ENCODE peak calls at places on chromosome 11, in four cellular contexts. S is activated naive CD4-positive, alpha-beta T cell; T is A549; K is dorsolateral prefrontal cortex. H is an unnamed sample.

GRCh38 chr11:13215157-13215556 is 62.4 kb upstream of the BMAL1 start:
- DNase-seq in S (no peak), T (peak), K (no peak), H (peak)

GRCh38 chr11:1781593-1781975 is 17.9 kb upstream of the CTSD start:
- DNase-seq in S (no peak), T (no peak), K (no peak), H (no peak)

GRCh38 chr11:133526790-133527189 is 5.5 kb downstream of the OPCML start:
- DNase-seq in S (no peak), T (no peak), K (no peak), H (no peak)

GRCh38 chr11:129265125-129265788 is 73.1 kb upstream of the ARHGAP32 start:
- DNase-seq in S (no peak), T (no peak), K (no peak), H (no peak)

GRCh38 chr11:60056349-60056969 is at the start of gene MS4A3:
- DNase-seq in S (no peak), T (no peak), K (no peak), H (no peak)

GRCh38 chr11:28058333-28058732 is 49.6 kb downstream of the KIF18A start:
- DNase-seq in S (no peak), T (peak), K (no peak), H (no peak)

GRCh38 chr11:114291381-114291780 is 4.8 kb upstream of the NNMT start:
- DNase-seq in S (no peak), T (peak), K (no peak), H (no peak)

GRCh38 chr11:13260196-13260962 is 17.2 kb upstream of the BMAL1 start:
- DNase-seq in S (no peak), T (no peak), K (no peak), H (peak)

GRCh38 chr11:103537904-103538502 is 428.8 kb downstream of the DYNC2H1 start:
- DNase-seq in S (no peak), T (peak), K (no peak), H (peak)

GRCh38 chr11:119346605-119347004 is at the start of gene MFRP:
- DNase-seq in S (no peak), T (no peak), K (no peak), H (no peak)

GRCh38 chr11:78647266-78647915 is 72.7 kb upstream of the NARS2 start:
- DNase-seq in S (no peak), T (no peak), K (no peak), H (no peak)

GRCh38 chr11:124938970-124939369 is 3.1 kb upstream of the HEPACAM start:
- DNase-seq in S (no peak), T (no peak), K (no peak), H (no peak)

GRCh38 chr11:2928605-2929510 is at the start of gene PHLDA2:
- DNase-seq in S (no peak), T (peak), K (no peak), H (peak)

GRCh38 chr11:10784229-10785145 is 24.2 kb downstream of the EIF4G2 start:
- DNase-seq in S (no peak), T (no peak), K (no peak), H (no peak)

GRCh38 chr11:61082161-61082870 is 20.0 kb upstream of the CD5 start:
- DNase-seq in S (no peak), T (no peak), K (no peak), H (no peak)

GRCh38 chr11:26901162-26901561 is 92.8 kb upstream of the FIBIN start:
- DNase-seq in S (no peak), T (no peak), K (no peak), H (no peak)

GRCh38 chr11:14974723-14975587 is 2.8 kb upstream of the CALCA start:
- DNase-seq in S (no peak), T (peak), K (no peak), H (no peak)

GRCh38 chr11:68128682-68129327 is 7.6 kb upstream of the CHKA start:
- DNase-seq in S (no peak), T (no peak), K (no peak), H (no peak)

GRCh38 chr11:115591380-115591779 is 87.2 kb upstream of the CADM1 start:
- DNase-seq in S (no peak), T (no peak), K (no peak), H (no peak)

GRCh38 chr11:62004473-62004872 is 37.0 kb upstream of the FTH1 start:
- DNase-seq in S (no peak), T (no peak), K (no peak), H (no peak)

GRCh38 chr11:72758304-72758689 is 6.1 kb upstream of the ARAP1 start:
- DNase-seq in S (no peak), T (no peak), K (no peak), H (no peak)

GRCh38 chr11:134466035-134466908 is 54.2 kb upstream of the B3GAT1 start:
- DNase-seq in S (no peak), T (no peak), K (no peak), H (no peak)

GRCh38 chr11:961921-962320 is 36.3 kb downstream of the AP2A2 start:
- DNase-seq in S (no peak), T (no peak), K (no peak), H (no peak)

GRCh38 chr11:59862252-59862651 is 4.0 kb downstream of the TCN1 start:
- DNase-seq in S (no peak), T (no peak), K (no peak), H (no peak)

H was measured in RWPE1.